ENCODE peak calls at places on chromosomes 16 and 17, in nine cellular contexts. One of them, this sample, is unnamed.

GRCh38 chr16:87740909-87741424 is 24.8 kb downstream of the KLHDC4 start:
- DNase-seq in GM23338: no peak
- DNase-seq in GM10248: no peak
- DNase-seq in AG10803: peak; percentile 61
- DNase-seq in H9: no peak
- DNase-seq in AG09319: no peak
- DNase-seq in cardiac muscle cell: peak; percentile 18
- DNase-seq in psoas muscle: no peak
- DNase-seq in GM06990: no peak
- DNase-seq in this sample: no peak

GRCh38 chr16:56911771-56912541 is 20.0 kb upstream of the HERPUD1 start:
- DNase-seq in psoas muscle: peak; percentile 61
- DNase-seq in GM23338: no peak
- DNase-seq in AG10803: peak; percentile 78
- DNase-seq in GM10248: peak; percentile 83
- DNase-seq in GM06990: peak; percentile 78
- DNase-seq in cardiac muscle cell: peak; percentile 85
- DNase-seq in H9: no peak
- DNase-seq in AG09319: no peak
- DNase-seq in this sample: no peak

GRCh38 chr17:56597495-56597990 is 4.0 kb downstream of the NOG start:
- DNase-seq in H9: peak; percentile 66
- DNase-seq in AG10803: no peak
- DNase-seq in AG09319: no peak
- DNase-seq in psoas muscle: no peak
- DNase-seq in GM10248: no peak
- DNase-seq in cardiac muscle cell: no peak
- DNase-seq in GM06990: no peak
- DNase-seq in GM23338: peak; percentile 61
- DNase-seq in this sample: no peak

GRCh38 chr16:2686912-2687507 is 4.7 kb downstream of the KCTD5 start:
- DNase-seq in GM06990: peak; percentile 71
- DNase-seq in AG09319: no peak
- DNase-seq in cardiac muscle cell: no peak
- DNase-seq in H9: no peak
- DNase-seq in GM23338: no peak
- DNase-seq in GM10248: peak; percentile 92
- DNase-seq in AG10803: no peak
- DNase-seq in psoas muscle: peak; percentile 61
- DNase-seq in this sample: no peak

GRCh38 chr16:259814-260253 is 15.9 kb downstream of the RGS11 start:
- DNase-seq in GM23338: no peak
- DNase-seq in GM10248: no peak
- DNase-seq in cardiac muscle cell: no peak
- DNase-seq in GM06990: no peak
- DNase-seq in psoas muscle: no peak
- DNase-seq in AG10803: no peak
- DNase-seq in AG09319: no peak
- DNase-seq in H9: no peak
- DNase-seq in this sample: no peak

GRCh38 chr17:79457376-79457775 is 153.5 kb downstream of the RBFOX3 start:
- DNase-seq in cardiac muscle cell: no peak
- DNase-seq in GM10248: no peak
- DNase-seq in psoas muscle: no peak
- DNase-seq in GM23338: no peak
- DNase-seq in AG10803: no peak
- DNase-seq in GM06990: no peak
- DNase-seq in H9: no peak
- DNase-seq in AG09319: no peak
- DNase-seq in this sample: no peak

GRCh38 chr17:79624658-79625478 is 14.0 kb upstream of the RBFOX3 start:
- DNase-seq in AG10803: no peak
- DNase-seq in GM06990: no peak
- DNase-seq in GM23338: no peak
- DNase-seq in psoas muscle: peak; percentile 21
- DNase-seq in cardiac muscle cell: no peak
- DNase-seq in AG09319: no peak
- DNase-seq in GM10248: no peak
- DNase-seq in H9: peak; percentile 32
- DNase-seq in this sample: no peak

GRCh38 chr17:8125196-8125946 is 1.5 kb upstream of the HES7 start:
- DNase-seq in GM06990: peak; percentile 78
- DNase-seq in cardiac muscle cell: peak; percentile 70
- DNase-seq in psoas muscle: peak; percentile 83
- DNase-seq in AG09319: no peak
- DNase-seq in H9: peak; percentile 88
- DNase-seq in AG10803: peak; percentile 43
- DNase-seq in GM10248: peak; percentile 80
- DNase-seq in GM23338: peak; percentile 74
- DNase-seq in this sample: no peak

GRCh38 chr17:18960803-18961511 is 9.0 kb downstream of the SLC5A10 start:
- DNase-seq in H9: peak; percentile 91
- DNase-seq in AG09319: peak; percentile 16
- DNase-seq in psoas muscle: peak; percentile 89
- DNase-seq in AG10803: peak; percentile 57
- DNase-seq in cardiac muscle cell: peak; percentile 76
- DNase-seq in GM23338: peak; percentile 90
- DNase-seq in GM10248: peak; percentile 91
- DNase-seq in GM06990: peak; percentile 86
- DNase-seq in this sample: no peak

GRCh38 chr16:8716592-8716991 is 42.2 kb downstream of the ABAT start:
- DNase-seq in psoas muscle: no peak
- DNase-seq in GM10248: no peak
- DNase-seq in AG09319: no peak
- DNase-seq in GM23338: no peak
- DNase-seq in GM06990: no peak
- DNase-seq in cardiac muscle cell: no peak
- DNase-seq in AG10803: no peak
- DNase-seq in H9: no peak
- DNase-seq in this sample: no peak

GRCh38 chr17:74810699-74811485 is 34.7 kb upstream of the NAT9 start:
- DNase-seq in AG10803: no peak
- DNase-seq in psoas muscle: no peak
- DNase-seq in AG09319: no peak
- DNase-seq in H9: no peak
- DNase-seq in GM10248: no peak
- DNase-seq in GM06990: no peak
- DNase-seq in cardiac muscle cell: no peak
- DNase-seq in GM23338: no peak
- DNase-seq in this sample: no peak
- TF ChIP-seq CTCF in AG10803: no peak
- TF ChIP-seq CTCF in psoas muscle: no peak
- TF ChIP-seq CTCF in AG09319: no peak
- TF ChIP-seq CTCF in H9: no peak
- TF ChIP-seq CTCF in GM10248: no peak
- TF ChIP-seq CTCF in GM06990: no peak
- TF ChIP-seq CTCF in cardiac muscle cell: no peak
- TF ChIP-seq CTCF in GM23338: no peak
- TF ChIP-seq CTCF in this sample: no peak

DNA sequence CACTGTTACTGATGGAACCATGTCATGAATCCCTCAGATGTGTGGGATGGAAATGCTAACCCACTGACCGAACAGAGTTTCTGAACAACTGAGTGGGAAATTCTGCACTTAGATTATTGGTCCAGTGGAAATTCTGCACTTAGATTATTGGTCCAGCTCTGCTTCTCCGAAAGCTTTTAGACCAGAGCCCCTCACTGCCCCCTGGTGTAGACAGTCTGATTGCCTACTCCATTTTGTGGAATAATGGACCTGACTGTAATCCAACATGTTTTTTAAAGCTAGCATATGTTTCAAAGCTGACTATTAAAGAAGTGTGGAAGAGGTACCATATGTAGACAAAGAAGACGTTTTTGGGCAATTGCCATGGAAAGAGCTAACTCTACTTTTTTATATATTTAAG is 50.3 kb upstream of the TBX2 start:
- DNase-seq in GM23338: no peak
- DNase-seq in AG10803: no peak
- DNase-seq in psoas muscle: no peak
- DNase-seq in AG09319: no peak
- DNase-seq in GM10248: no peak
- DNase-seq in cardiac muscle cell: no peak
- DNase-seq in H9: no peak
- DNase-seq in GM06990: no peak
- DNase-seq in this sample: no peak
- TF ChIP-seq CTCF in GM23338: peak; percentile 57
- TF ChIP-seq CTCF in AG10803: peak; percentile 39
- TF ChIP-seq CTCF in psoas muscle: peak; percentile 6
- TF ChIP-seq CTCF in AG09319: peak; percentile 7
- TF ChIP-seq CTCF in GM10248: no peak
- TF ChIP-seq CTCF in cardiac muscle cell: peak; percentile 29
- TF ChIP-seq CTCF in H9: peak; percentile 58
- TF ChIP-seq CTCF in GM06990: peak; percentile 33
- TF ChIP-seq CTCF in this sample: no peak

GRCh38 chr16:11080999-11081630 is 136.8 kb downstream of the CLEC16A start:
- DNase-seq in AG09319: no peak
- DNase-seq in GM10248: no peak
- DNase-seq in AG10803: no peak
- DNase-seq in GM06990: no peak
- DNase-seq in psoas muscle: no peak
- DNase-seq in cardiac muscle cell: no peak
- DNase-seq in GM23338: no peak
- DNase-seq in H9: no peak
- DNase-seq in this sample: no peak
- TF ChIP-seq CTCF in AG09319: no peak
- TF ChIP-seq CTCF in GM10248: no peak
- TF ChIP-seq CTCF in AG10803: no peak
- TF ChIP-seq CTCF in GM06990: no peak
- TF ChIP-seq CTCF in psoas muscle: no peak
- TF ChIP-seq CTCF in cardiac muscle cell: no peak
- TF ChIP-seq CTCF in GM23338: no peak
- TF ChIP-seq CTCF in H9: no peak
- TF ChIP-seq CTCF in this sample: no peak

DNA sequence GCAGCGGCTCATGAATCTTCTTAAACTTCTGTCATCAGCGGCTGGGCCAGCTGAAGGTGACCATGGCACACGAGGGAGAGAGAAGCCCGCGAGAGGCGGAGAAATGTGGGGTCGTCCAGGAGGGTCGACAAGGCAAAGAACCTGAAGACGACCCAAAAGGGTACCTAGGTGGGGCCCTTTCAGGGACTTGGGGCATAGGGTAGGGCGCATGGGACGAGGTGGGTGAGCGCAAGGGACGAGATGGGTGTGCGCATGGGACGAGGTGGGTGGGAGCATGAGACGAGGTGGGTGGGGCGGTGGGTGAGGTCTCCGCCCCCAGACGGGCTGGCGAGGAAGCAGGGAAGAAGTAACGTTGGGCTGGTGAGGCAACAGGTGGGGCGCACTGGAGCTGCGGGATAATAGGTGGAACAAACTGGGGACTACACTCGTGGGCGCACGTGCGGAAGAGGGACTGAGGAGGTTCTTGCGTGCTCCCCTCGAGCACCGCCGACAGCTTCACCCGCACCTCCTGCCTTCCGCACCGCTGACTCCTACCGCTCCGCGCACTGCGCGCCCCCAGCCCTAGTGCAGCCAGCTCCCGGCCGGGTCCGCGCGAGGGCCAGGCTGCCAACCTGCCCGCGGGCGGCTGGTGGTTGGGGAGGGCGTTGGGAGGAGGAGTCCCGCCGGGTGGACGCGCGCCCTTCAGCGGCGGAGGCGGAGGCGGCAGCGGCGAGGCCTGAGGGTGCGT is 23.2 kb upstream of the CRYM start:
- DNase-seq in GM23338: peak; percentile 81
- DNase-seq in psoas muscle: peak; percentile 67
- DNase-seq in H9: peak; percentile 86
- DNase-seq in GM10248: peak; percentile 82
- DNase-seq in AG10803: peak; percentile 57
- DNase-seq in cardiac muscle cell: peak; percentile 70
- DNase-seq in GM06990: peak; percentile 85
- DNase-seq in AG09319: no peak
- DNase-seq in this sample: peak; percentile 37
- TF ChIP-seq CTCF in GM23338: peak; percentile 28
- TF ChIP-seq CTCF in psoas muscle: no peak
- TF ChIP-seq CTCF in H9: peak; percentile 37
- TF ChIP-seq CTCF in GM10248: no peak
- TF ChIP-seq CTCF in AG10803: peak; percentile 17
- TF ChIP-seq CTCF in cardiac muscle cell: peak; percentile 25
- TF ChIP-seq CTCF in GM06990: no peak
- TF ChIP-seq CTCF in AG09319: peak; percentile 21
- TF ChIP-seq CTCF in this sample: no peak

GRCh38 chr16:23670137-23670776 is 8.4 kb upstream of the PLK1 start:
- DNase-seq in GM23338: no peak
- DNase-seq in H9: no peak
- DNase-seq in GM06990: peak; percentile 81
- DNase-seq in cardiac muscle cell: peak; percentile 61
- DNase-seq in AG09319: no peak
- DNase-seq in AG10803: peak; percentile 86
- DNase-seq in GM10248: peak; percentile 78
- DNase-seq in psoas muscle: peak; percentile 73
- DNase-seq in this sample: peak; percentile 90

GRCh38 chr16:23663918-23664317 is 14.8 kb upstream of the PLK1 start:
- DNase-seq in AG10803: no peak
- DNase-seq in GM10248: no peak
- DNase-seq in psoas muscle: no peak
- DNase-seq in H9: no peak
- DNase-seq in cardiac muscle cell: no peak
- DNase-seq in GM23338: no peak
- DNase-seq in GM06990: no peak
- DNase-seq in AG09319: no peak
- DNase-seq in this sample: no peak

GRCh38 chr16:23666919-23667659 is 11.6 kb upstream of the PLK1 start:
- DNase-seq in H9: no peak
- DNase-seq in GM23338: no peak
- DNase-seq in cardiac muscle cell: no peak
- DNase-seq in GM06990: no peak
- DNase-seq in AG10803: no peak
- DNase-seq in GM10248: no peak
- DNase-seq in AG09319: no peak
- DNase-seq in psoas muscle: no peak
- DNase-seq in this sample: no peak

GRCh38 chr16:23668873-23669272 is 9.8 kb upstream of the PLK1 start:
- DNase-seq in AG09319: no peak
- DNase-seq in AG10803: no peak
- DNase-seq in GM06990: no peak
- DNase-seq in GM23338: no peak
- DNase-seq in cardiac muscle cell: no peak
- DNase-seq in GM10248: no peak
- DNase-seq in H9: no peak
- DNase-seq in psoas muscle: no peak
- DNase-seq in this sample: no peak

GRCh38 chr16:23668225-23668624 is 10.5 kb upstream of the PLK1 start:
- DNase-seq in AG10803: no peak
- DNase-seq in GM23338: no peak
- DNase-seq in psoas muscle: no peak
- DNase-seq in GM10248: no peak
- DNase-seq in H9: no peak
- DNase-seq in AG09319: no peak
- DNase-seq in GM06990: no peak
- DNase-seq in cardiac muscle cell: no peak
- DNase-seq in this sample: no peak
- TF ChIP-seq CTCF in AG10803: no peak
- TF ChIP-seq CTCF in GM23338: no peak
- TF ChIP-seq CTCF in psoas muscle: no peak
- TF ChIP-seq CTCF in GM10248: no peak
- TF ChIP-seq CTCF in H9: no peak
- TF ChIP-seq CTCF in AG09319: no peak
- TF ChIP-seq CTCF in GM06990: no peak
- TF ChIP-seq CTCF in cardiac muscle cell: no peak
- TF ChIP-seq CTCF in this sample: no peak

GRCh38 chr16:86252596-86252995 is 257.7 kb upstream of the FOXF1 start:
- DNase-seq in psoas muscle: no peak
- DNase-seq in GM06990: no peak
- DNase-seq in AG09319: no peak
- DNase-seq in H9: peak; percentile 78
- DNase-seq in GM23338: peak; percentile 89
- DNase-seq in GM10248: no peak
- DNase-seq in AG10803: peak; percentile 25
- DNase-seq in cardiac muscle cell: peak; percentile 65
- DNase-seq in this sample: no peak
- TF ChIP-seq CTCF in psoas muscle: no peak
- TF ChIP-seq CTCF in GM06990: peak; percentile 32
- TF ChIP-seq CTCF in AG09319: peak; percentile 43
- TF ChIP-seq CTCF in H9: peak; percentile 87
- TF ChIP-seq CTCF in GM23338: peak; percentile 95
- TF ChIP-seq CTCF in GM10248: peak; percentile 13
- TF ChIP-seq CTCF in AG10803: peak; percentile 58
- TF ChIP-seq CTCF in cardiac muscle cell: peak; percentile 71
- TF ChIP-seq CTCF in this sample: peak; percentile 20